ENCODE peak calls at places on chromosomes 13 and 19, in seven cellular contexts. One of them, this sample, is unnamed.

GRCh38 chr13:20654156-20654555 is 49.3 kb upstream of the IL17D start:
- DNase-seq in WERI-Rb-1: no peak
- DNase-seq in lower leg skin: no peak
- DNase-seq in nephron progenitor cell: no peak
- DNase-seq in fibroblast of the aortic adventitia: peak
- DNase-seq in sigmoid colon: no peak
- DNase-seq in GM06990: no peak
- DNase-seq in this sample: no peak

GRCh38 chr13:95156208-95156607 is 145.0 kb downstream of the ABCC4 start:
- DNase-seq in WERI-Rb-1: no peak
- DNase-seq in lower leg skin: no peak
- DNase-seq in nephron progenitor cell: no peak
- DNase-seq in fibroblast of the aortic adventitia: peak
- DNase-seq in sigmoid colon: no peak
- DNase-seq in GM06990: no peak
- DNase-seq in this sample: no peak

GRCh38 chr13:97710797-97711196 is 242.7 kb upstream of the IPO5 start:
- DNase-seq in WERI-Rb-1: no peak
- DNase-seq in lower leg skin: no peak
- DNase-seq in nephron progenitor cell: no peak
- DNase-seq in fibroblast of the aortic adventitia: no peak
- DNase-seq in sigmoid colon: no peak
- DNase-seq in GM06990: no peak
- DNase-seq in this sample: no peak

GRCh38 chr13:33178197-33178699 is 107.3 kb downstream of the STARD13 start:
- DNase-seq in WERI-Rb-1: no peak
- DNase-seq in lower leg skin: no peak
- DNase-seq in nephron progenitor cell: no peak
- DNase-seq in fibroblast of the aortic adventitia: peak
- DNase-seq in sigmoid colon: no peak
- DNase-seq in GM06990: no peak
- DNase-seq in this sample: no peak

GRCh38 chr19:51323481-51323891 is 12.0 kb downstream of the IGLON5 start:
- DNase-seq in WERI-Rb-1: no peak
- DNase-seq in lower leg skin: no peak
- DNase-seq in nephron progenitor cell: no peak
- DNase-seq in fibroblast of the aortic adventitia: no peak
- DNase-seq in sigmoid colon: no peak
- DNase-seq in GM06990: no peak
- DNase-seq in this sample: no peak

GRCh38 chr19:50300814-50301606 is 28.2 kb downstream of the KCNC3 start:
- DNase-seq in WERI-Rb-1: no peak
- DNase-seq in lower leg skin: no peak
- DNase-seq in nephron progenitor cell: no peak
- DNase-seq in fibroblast of the aortic adventitia: peak
- DNase-seq in sigmoid colon: no peak
- DNase-seq in GM06990: peak
- DNase-seq in this sample: no peak

GRCh38 chr13:98521876-98522275 is 55.0 kb downstream of the STK24 start:
- DNase-seq in WERI-Rb-1: no peak
- DNase-seq in lower leg skin: no peak
- DNase-seq in nephron progenitor cell: no peak
- DNase-seq in fibroblast of the aortic adventitia: no peak
- DNase-seq in sigmoid colon: no peak
- DNase-seq in GM06990: no peak
- DNase-seq in this sample: no peak

GRCh38 chr19:33395561-33396550 is 22.3 kb downstream of the CEBPG start:
- DNase-seq in WERI-Rb-1: no peak
- DNase-seq in lower leg skin: no peak
- DNase-seq in nephron progenitor cell: no peak
- DNase-seq in fibroblast of the aortic adventitia: peak
- DNase-seq in sigmoid colon: peak
- DNase-seq in GM06990: no peak
- DNase-seq in this sample: no peak

GRCh38 chr13:23621316-23621645 is 51.1 kb downstream of the TNFRSF19 start:
- DNase-seq in WERI-Rb-1: no peak
- DNase-seq in lower leg skin: no peak
- DNase-seq in nephron progenitor cell: no peak
- DNase-seq in fibroblast of the aortic adventitia: peak
- DNase-seq in sigmoid colon: no peak
- DNase-seq in GM06990: no peak
- DNase-seq in this sample: no peak

GRCh38 chr13:68927387-68928026 is 1180.1 kb upstream of the ATXN8OS start:
- DNase-seq in WERI-Rb-1: peak
- DNase-seq in lower leg skin: no peak
- DNase-seq in nephron progenitor cell: peak
- DNase-seq in fibroblast of the aortic adventitia: no peak
- DNase-seq in sigmoid colon: no peak
- DNase-seq in GM06990: no peak
- DNase-seq in this sample: no peak

GRCh38 chr19:10988921-10989320 is 28.1 kb downstream of the SMARCA4 start:
- DNase-seq in WERI-Rb-1: no peak
- DNase-seq in lower leg skin: no peak
- DNase-seq in nephron progenitor cell: no peak
- DNase-seq in fibroblast of the aortic adventitia: no peak
- DNase-seq in sigmoid colon: no peak
- DNase-seq in GM06990: no peak
- DNase-seq in this sample: no peak

GRCh38 chr19:42255766-42256750 is 1.1 kb upstream of the ERF start:
- DNase-seq in WERI-Rb-1: peak
- DNase-seq in lower leg skin: peak
- DNase-seq in nephron progenitor cell: peak
- DNase-seq in fibroblast of the aortic adventitia: peak
- DNase-seq in sigmoid colon: peak
- DNase-seq in GM06990: no peak
- DNase-seq in this sample: peak

GRCh38 chr19:383040-383439 is 25.9 kb downstream of the C2CD4C start:
- DNase-seq in WERI-Rb-1: no peak
- DNase-seq in lower leg skin: no peak
- DNase-seq in nephron progenitor cell: no peak
- DNase-seq in fibroblast of the aortic adventitia: no peak
- DNase-seq in sigmoid colon: no peak
- DNase-seq in GM06990: no peak
- DNase-seq in this sample: no peak

GRCh38 chr13:66200555-66200954 is 1029.6 kb downstream of the PCDH9 start:
- DNase-seq in WERI-Rb-1: no peak
- DNase-seq in lower leg skin: no peak
- DNase-seq in nephron progenitor cell: no peak
- DNase-seq in fibroblast of the aortic adventitia: peak
- DNase-seq in sigmoid colon: no peak
- DNase-seq in GM06990: no peak
- DNase-seq in this sample: no peak

GRCh38 chr13:75801388-75801787 is 165.3 kb downstream of the LMO7 start:
- DNase-seq in WERI-Rb-1: no peak
- DNase-seq in lower leg skin: no peak
- DNase-seq in nephron progenitor cell: no peak
- DNase-seq in fibroblast of the aortic adventitia: no peak
- DNase-seq in sigmoid colon: no peak
- DNase-seq in GM06990: no peak
- DNase-seq in this sample: no peak

GRCh38 chr13:51959773-51960172 is 51.5 kb downstream of the ATP7B start:
- DNase-seq in WERI-Rb-1: no peak
- DNase-seq in lower leg skin: no peak
- DNase-seq in nephron progenitor cell: no peak
- DNase-seq in fibroblast of the aortic adventitia: no peak
- DNase-seq in sigmoid colon: no peak
- DNase-seq in GM06990: peak
- DNase-seq in this sample: no peak

GRCh38 chr13:41639955-41640780 is 182.8 kb downstream of the RGCC start:
- DNase-seq in WERI-Rb-1: no peak
- DNase-seq in lower leg skin: no peak
- DNase-seq in nephron progenitor cell: no peak
- DNase-seq in fibroblast of the aortic adventitia: peak
- DNase-seq in sigmoid colon: peak
- DNase-seq in GM06990: no peak
- DNase-seq in this sample: no peak

GRCh38 chr13:51643882-51644281 is 59.6 kb downstream of the WDFY2 start:
- DNase-seq in WERI-Rb-1: no peak
- DNase-seq in lower leg skin: no peak
- DNase-seq in nephron progenitor cell: no peak
- DNase-seq in fibroblast of the aortic adventitia: peak
- DNase-seq in sigmoid colon: no peak
- DNase-seq in GM06990: no peak
- DNase-seq in this sample: no peak

GRCh38 chr19:6064016-6064702 is 46.1 kb downstream of the RFX2 start:
- DNase-seq in WERI-Rb-1: no peak
- DNase-seq in lower leg skin: no peak
- DNase-seq in nephron progenitor cell: no peak
- DNase-seq in fibroblast of the aortic adventitia: no peak
- DNase-seq in sigmoid colon: no peak
- DNase-seq in GM06990: no peak
- DNase-seq in this sample: peak

GRCh38 chr13:36432106-36432544 is at the start of gene CCNA1:
- DNase-seq in WERI-Rb-1: peak
- DNase-seq in lower leg skin: no peak
- DNase-seq in nephron progenitor cell: peak
- DNase-seq in fibroblast of the aortic adventitia: no peak
- DNase-seq in sigmoid colon: no peak
- DNase-seq in GM06990: peak
- DNase-seq in this sample: no peak

GRCh38 chr19:44718441-44719261 is 19.7 kb downstream of the CEACAM16 start:
- DNase-seq in WERI-Rb-1: no peak
- DNase-seq in lower leg skin: no peak
- DNase-seq in nephron progenitor cell: peak
- DNase-seq in fibroblast of the aortic adventitia: peak
- DNase-seq in sigmoid colon: peak
- DNase-seq in GM06990: no peak
- DNase-seq in this sample: no peak

DNA sequence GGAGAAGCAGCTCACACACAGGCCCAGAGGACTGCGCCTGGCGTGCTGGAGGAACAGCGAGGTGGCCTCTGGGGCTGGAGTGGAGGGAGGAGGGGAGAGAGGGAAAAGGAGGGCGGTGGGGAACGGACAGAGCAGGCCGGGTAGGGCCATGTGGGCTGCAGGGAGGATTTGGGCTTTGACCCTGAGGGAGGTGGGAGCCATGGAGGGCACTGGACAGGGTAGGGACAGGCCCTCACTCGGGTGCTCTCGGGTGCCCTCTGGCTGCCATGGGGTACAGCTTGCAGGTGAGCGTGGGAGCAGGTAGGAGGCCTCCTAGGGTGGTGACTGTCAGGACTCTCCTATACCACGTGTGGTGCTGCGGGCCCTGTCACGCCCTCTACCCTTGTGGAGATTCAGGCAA is 22.8 kb downstream of the PLIN4 start:
- DNase-seq in WERI-Rb-1: peak
- DNase-seq in lower leg skin: no peak
- DNase-seq in nephron progenitor cell: no peak
- DNase-seq in fibroblast of the aortic adventitia: no peak
- DNase-seq in sigmoid colon: no peak
- DNase-seq in GM06990: no peak
- DNase-seq in this sample: no peak
- TF ChIP-seq CTCF in WERI-Rb-1: peak
- TF ChIP-seq CTCF in lower leg skin: no peak
- TF ChIP-seq CTCF in nephron progenitor cell: no peak
- TF ChIP-seq CTCF in fibroblast of the aortic adventitia: peak
- TF ChIP-seq CTCF in sigmoid colon: no peak
- TF ChIP-seq CTCF in GM06990: peak
- TF ChIP-seq CTCF in this sample: no peak

GRCh38 chr19:40682431-40682964 is 8.0 kb downstream of the NUMBL start:
- DNase-seq in WERI-Rb-1: no peak
- DNase-seq in lower leg skin: no peak
- DNase-seq in nephron progenitor cell: no peak
- DNase-seq in fibroblast of the aortic adventitia: no peak
- DNase-seq in sigmoid colon: no peak
- DNase-seq in GM06990: no peak
- DNase-seq in this sample: no peak
- TF ChIP-seq CTCF in WERI-Rb-1: no peak
- TF ChIP-seq CTCF in lower leg skin: no peak
- TF ChIP-seq CTCF in nephron progenitor cell: no peak
- TF ChIP-seq CTCF in fibroblast of the aortic adventitia: no peak
- TF ChIP-seq CTCF in sigmoid colon: no peak
- TF ChIP-seq CTCF in GM06990: no peak
- TF ChIP-seq CTCF in this sample: no peak

GRCh38 chr13:73063166-73063565 is 4.4 kb downstream of the KLF5 start:
- DNase-seq in WERI-Rb-1: no peak
- DNase-seq in lower leg skin: no peak
- DNase-seq in nephron progenitor cell: no peak
- DNase-seq in fibroblast of the aortic adventitia: no peak
- DNase-seq in sigmoid colon: no peak
- DNase-seq in GM06990: no peak
- DNase-seq in this sample: no peak
- TF ChIP-seq CTCF in WERI-Rb-1: no peak
- TF ChIP-seq CTCF in lower leg skin: no peak
- TF ChIP-seq CTCF in nephron progenitor cell: no peak
- TF ChIP-seq CTCF in fibroblast of the aortic adventitia: no peak
- TF ChIP-seq CTCF in sigmoid colon: no peak
- TF ChIP-seq CTCF in GM06990: no peak
- TF ChIP-seq CTCF in this sample: no peak

DNA sequence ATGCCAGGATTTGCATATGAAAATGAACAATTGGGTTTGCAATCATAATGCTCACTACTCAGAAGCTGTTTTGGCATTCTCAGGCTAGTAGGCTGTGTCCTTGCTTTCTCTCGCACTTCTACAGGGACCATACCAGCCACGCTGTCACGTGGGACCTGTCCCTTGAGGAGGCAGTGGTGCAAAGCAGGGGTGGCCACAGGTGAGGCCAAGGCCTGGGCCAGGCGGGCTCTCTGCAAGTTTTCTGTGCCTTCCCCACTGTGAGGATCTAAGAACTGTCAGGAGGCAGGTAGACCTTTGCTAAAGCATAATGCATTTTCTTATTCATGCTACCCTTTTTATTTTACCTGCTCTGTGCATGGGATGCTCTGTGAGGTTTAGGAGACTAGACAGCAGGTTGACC is 89.4 kb upstream of the IRS2 start:
- DNase-seq in WERI-Rb-1: no peak
- DNase-seq in lower leg skin: no peak
- DNase-seq in nephron progenitor cell: no peak
- DNase-seq in fibroblast of the aortic adventitia: no peak
- DNase-seq in sigmoid colon: no peak
- DNase-seq in GM06990: no peak
- DNase-seq in this sample: no peak
- TF ChIP-seq CTCF in WERI-Rb-1: no peak
- TF ChIP-seq CTCF in lower leg skin: no peak
- TF ChIP-seq CTCF in nephron progenitor cell: no peak
- TF ChIP-seq CTCF in fibroblast of the aortic adventitia: no peak
- TF ChIP-seq CTCF in sigmoid colon: no peak
- TF ChIP-seq CTCF in GM06990: no peak
- TF ChIP-seq CTCF in this sample: no peak

This sample was measured in coronary artery.